ENCODE peak calls at places on chromosomes 1 and 21, in six cellular contexts. P is tibial nerve, O is BE2C, J is stomach, K is neuronal stem cell, V is hepatocyte. Y is an unnamed sample. For H3K36me3 and H3K27me3, the result is how much of the 10 kb centered on the place peaks cover.

GRCh38 chr1:230509281-230509977 is 83.3 kb upstream of the PGBD5 start:
- DNase-seq in P (no peak), O (no peak), J (no peak), K (no peak), V (peak), Y (no peak)

GRCh38 chr1:53470155-53470554 is 11.0 kb downstream of the DMRTB1 start:
- DNase-seq in P (peak), O (no peak), J (peak), K (peak), V (peak), Y (peak)

GRCh38 chr1:70874826-70875225 is 172.8 kb downstream of the PTGER3 start:
- DNase-seq in P (no peak), O (no peak), J (no peak), K (no peak), V (no peak), Y (no peak)

GRCh38 chr1:62964141-62964540 is 180.2 kb downstream of the ATG4C start:
- DNase-seq in P (no peak), O (no peak), J (no peak), K (no peak), V (no peak), Y (no peak)

GRCh38 chr1:50265790-50266314 is 157.1 kb downstream of the ELAVL4 start:
- DNase-seq in P (peak), O (peak), J (no peak), K (no peak), V (no peak), Y (no peak)

GRCh38 chr1:63980706-63981407 is 207.0 kb downstream of the ROR1 start:
- DNase-seq in P (no peak), O (no peak), J (peak), K (no peak), V (no peak), Y (no peak)

GRCh38 chr21:44929799-44930542 is 9.3 kb upstream of the ITGB2 start:
- DNase-seq in P (no peak), O (no peak), J (no peak), K (no peak), V (no peak), Y (no peak)

GRCh38 chr1:205313681-205314308 is 7.8 kb downstream of the NUAK2 start:
- DNase-seq in P (peak), O (no peak), J (peak), K (peak), V (peak), Y (peak)

GRCh38 chr1:184416476-184416875 is 29.6 kb downstream of the C1orf21 start:
- DNase-seq in P (no peak), O (no peak), J (no peak), K (no peak), V (no peak), Y (no peak)

GRCh38 chr1:26408604-26409003 is 2.0 kb upstream of the LIN28A start:
- DNase-seq in P (peak), O (no peak), J (peak), K (peak), V (peak), Y (peak)

GRCh38 chr1:81254560-81254959 is 546.2 kb upstream of the ADGRL2 start:
- DNase-seq in P (no peak), O (peak), J (no peak), K (no peak), V (no peak), Y (peak)

GRCh38 chr1:204051718-204052117 is 21.2 kb upstream of the SOX13 start:
- DNase-seq in P (no peak), O (no peak), J (no peak), K (no peak), V (no peak), Y (no peak)

GRCh38 chr21:37984416-37984815 is 68.2 kb upstream of the KCNJ6 start:
- DNase-seq in P (no peak), O (no peak), J (no peak), K (no peak), V (no peak), Y (no peak)

GRCh38 chr1:41679994-41680393 is 195.5 kb upstream of the EDN2 start:
- DNase-seq in P (no peak), O (no peak), J (no peak), K (no peak), V (no peak), Y (no peak)

GRCh38 chr21:19853709-19854575 is 1144.3 kb upstream of the NCAM2 start:
- DNase-seq in P (no peak), O (no peak), J (no peak), K (no peak), V (peak), Y (peak)

GRCh38 chr1:8312235-8313218 is 5.4 kb upstream of the SLC45A1 start:
- DNase-seq in P (no peak), O (no peak), J (peak), K (no peak), V (peak), Y (no peak)

GRCh38 chr1:176552217-176552974 is 89.4 kb downstream of the PAPPA2 start:
- DNase-seq in P (no peak), O (no peak), J (no peak), K (peak), V (peak), Y (no peak)

GRCh38 chr1:168220470-168220871 is 5.3 kb upstream of the SFT2D2 start:
- DNase-seq in P (no peak), O (no peak), J (no peak), K (no peak), V (no peak), Y (no peak)

GRCh38 chr1:53678507-53678906 is 60.5 kb downstream of the GLIS1 start:
- DNase-seq in P (no peak), O (no peak), J (no peak), K (no peak), V (no peak), Y (no peak)

GRCh38 chr21:16767201-16767600 is 745.6 kb upstream of the CXADR start:
- DNase-seq in P (no peak), O (no peak), J (no peak), K (no peak), V (no peak), Y (no peak)

GRCh38 chr1:92993581-92993980 is 32.3 kb upstream of the DIPK1A start:
- DNase-seq in P (no peak), O (no peak), J (no peak), K (no peak), V (no peak), Y (no peak)

GRCh38 chr21:35811115-35811806 is 249.1 kb downstream of the SETD4 start:
- DNase-seq in P (no peak), O (no peak), J (no peak), K (no peak), V (no peak), Y (peak)

GRCh38 chr1:81948495-81948894 is 147.8 kb downstream of the ADGRL2 start:
- DNase-seq in P (no peak), O (no peak), J (no peak), K (no peak), V (no peak), Y (no peak)

GRCh38 chr1:178724734-178725602 is at the start of gene RALGPS2:
- DNase-seq in P (peak), O (peak), J (peak), K (peak), V (peak), Y (peak)

GRCh38 chr1:206460846-206461426 is 9.3 kb upstream of the IKBKE start:
- DNase-seq in P (peak), O (no peak), J (no peak), K (no peak), V (no peak), Y (peak)
- H3K4me3 ChIP-seq in P (no peak), O (no peak), J (no peak), K (no peak), V (no peak), Y (no peak)

GRCh38 chr1:11134352-11135266 is 34.9 kb upstream of the EXOSC10 start:
- DNase-seq in P (no peak), O (peak), J (no peak), K (no peak), V (no peak), Y (no peak)
- H3K36me3 ChIP-seq in P (under half), O (under half), J (half or more), K (half or more), V (under half), Y (under half)

GRCh38 chr1:152112101-152112884 is 3.0 kb downstream of the TCHH start:
- DNase-seq in P (no peak), O (no peak), J (no peak), K (peak), V (no peak), Y (peak)
- H3K27me3 ChIP-seq in P (half or more), O (half or more), J (half or more), K (half or more), V (half or more), Y (half or more)

GRCh38 chr1:246573481-246573880 is 7.2 kb downstream of the CNST start:
- DNase-seq in P (no peak), O (no peak), J (no peak), K (no peak), V (no peak), Y (no peak)
- H3K4me3 ChIP-seq in P (no peak), O (no peak), J (no peak), K (no peak), V (no peak), Y (no peak)

GRCh38 chr1:29172415-29172814 is 9.3 kb downstream of the SRSF4 start:
- DNase-seq in P (no peak), O (no peak), J (peak), K (no peak), V (no peak), Y (no peak)
- H3K36me3 ChIP-seq in P (under half), O (under half), J (under half), K (half or more), V (under half), Y (under half)

GRCh38 chr1:3606779-3607702 is 4.3 kb downstream of the MEGF6 start:
- DNase-seq in P (no peak), O (no peak), J (no peak), K (no peak), V (no peak), Y (no peak)

GRCh38 chr1:3607703-3608065 is 3.6 kb downstream of the MEGF6 start:
- DNase-seq in P (no peak), O (no peak), J (no peak), K (no peak), V (no peak), Y (no peak)

GRCh38 chr1:3609769-3610157 is 1.5 kb downstream of the MEGF6 start:
- DNase-seq in P (no peak), O (no peak), J (no peak), K (no peak), V (no peak), Y (peak)

GRCh38 chr1:3609016-3609768 is 2.1 kb downstream of the MEGF6 start:
- DNase-seq in P (no peak), O (no peak), J (no peak), K (no peak), V (no peak), Y (no peak)

GRCh38 chr1:3608154-3608553 is 3.2 kb downstream of the MEGF6 start:
- DNase-seq in P (no peak), O (no peak), J (no peak), K (no peak), V (no peak), Y (no peak)
- H3K27me3 ChIP-seq in P (under half), O (under half), J (under half), K (under half), V (under half), Y (under half)

GRCh38 chr1:113976609-113977278 is 2.5 kb upstream of the OLFML3 start:
- DNase-seq in P (no peak), O (no peak), J (no peak), K (peak), V (peak), Y (peak)

GRCh38 chr1:113978863-113979702 is at the start of gene OLFML3:
- DNase-seq in P (peak), O (peak), J (peak), K (peak), V (peak), Y (peak)

GRCh38 chr1:113981962-113982931 is 3.0 kb downstream of the OLFML3 start:
- DNase-seq in P (peak), O (peak), J (peak), K (no peak), V (peak), Y (peak)

GRCh38 chr1:113982955-113983742 is 3.9 kb downstream of the OLFML3 start:
- DNase-seq in P (no peak), O (no peak), J (no peak), K (no peak), V (no peak), Y (no peak)

DNA sequence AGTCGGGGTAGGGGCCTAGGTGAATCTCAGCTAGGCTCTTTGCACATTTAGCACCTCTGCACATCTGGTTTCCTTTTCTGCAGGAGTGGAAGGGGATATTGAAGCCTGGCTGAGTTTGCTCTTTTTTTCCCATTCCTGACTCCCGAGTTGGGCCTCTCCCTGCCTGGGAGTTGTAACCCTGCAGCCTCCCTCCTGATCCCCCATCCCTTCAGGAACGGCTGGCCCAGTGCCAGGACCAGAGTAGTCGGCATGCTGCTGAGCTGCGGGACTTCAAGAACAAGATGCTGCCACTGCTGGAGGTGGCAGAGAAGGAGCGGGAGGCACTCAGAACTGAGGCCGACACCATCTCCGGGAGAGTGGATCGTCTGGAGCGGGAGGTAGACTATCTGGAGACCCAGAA is 846 bp downstream of the OLFML3 start:
- DNase-seq in P (peak), O (peak), J (peak), K (no peak), V (peak), Y (no peak)
- H3K4me3 ChIP-seq in P (peak), O (no peak), J (peak), K (no peak), V (peak), Y (peak)

DNA sequence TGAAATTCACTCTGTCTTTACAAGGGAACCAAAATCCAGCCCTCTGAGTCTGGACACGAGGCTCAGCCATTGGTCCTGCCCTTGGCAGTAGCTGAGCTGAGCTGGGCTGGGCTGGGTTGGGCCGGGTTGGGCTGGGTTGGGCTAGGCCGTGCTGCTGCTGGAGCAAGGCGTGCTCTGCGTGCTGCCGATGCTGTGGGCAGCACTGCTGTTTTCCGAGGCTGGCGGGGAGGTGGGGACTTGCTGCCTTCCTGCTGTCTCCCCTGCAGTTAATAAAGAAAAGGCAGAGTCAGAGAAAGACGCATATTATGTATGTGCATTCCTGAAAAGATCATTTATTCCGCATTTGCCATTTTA is 182.9 kb downstream of the CDC7 start:
- DNase-seq in P (no peak), O (no peak), J (no peak), K (no peak), V (no peak), Y (peak)
- H3K36me3 ChIP-seq in P (under half), O (under half), J (under half), K (under half), V (under half), Y (under half)